ENCODE peak calls at places on chromosomes 5 and 9, in eight cellular contexts. One of them, this sample, is unnamed.

GRCh38 chr5:56357426-56357825 is 124.3 kb upstream of the ANKRD55 start:
- DNase-seq in Panc1: no peak
- DNase-seq in neuronal stem cell: no peak
- DNase-seq in HEK293T: no peak
- DNase-seq in omental fat pad: no peak
- DNase-seq in heart left ventricle: no peak
- DNase-seq in stimulated activated CD8-positive, alpha-beta memory T cell treated with anti-CD3 and anti-CD28 coated beads, Interleukin-4, amount 100 ng/mL, for 24 hours: no peak
- DNase-seq in cardiac fibroblast: no peak
- DNase-seq in this sample: no peak

GRCh38 chr5:156755421-156756087 is 94.5 kb upstream of the PPP1R2B start:
- DNase-seq in Panc1: no peak
- DNase-seq in neuronal stem cell: no peak
- DNase-seq in HEK293T: no peak
- DNase-seq in omental fat pad: no peak
- DNase-seq in heart left ventricle: no peak
- DNase-seq in stimulated activated CD8-positive, alpha-beta memory T cell treated with anti-CD3 and anti-CD28 coated beads, Interleukin-4, amount 100 ng/mL, for 24 hours: no peak
- DNase-seq in cardiac fibroblast: no peak
- DNase-seq in this sample: no peak

GRCh38 chr9:96875460-96876142 is 21.3 kb upstream of the ZNF782 start:
- DNase-seq in Panc1: peak
- DNase-seq in neuronal stem cell: peak
- DNase-seq in HEK293T: peak
- DNase-seq in omental fat pad: no peak
- DNase-seq in heart left ventricle: peak
- DNase-seq in stimulated activated CD8-positive, alpha-beta memory T cell treated with anti-CD3 and anti-CD28 coated beads, Interleukin-4, amount 100 ng/mL, for 24 hours: peak
- DNase-seq in cardiac fibroblast: peak
- DNase-seq in this sample: peak

GRCh38 chr9:135138078-135138855 is 50.8 kb downstream of the OLFM1 start:
- DNase-seq in Panc1: no peak
- DNase-seq in neuronal stem cell: no peak
- DNase-seq in HEK293T: no peak
- DNase-seq in omental fat pad: no peak
- DNase-seq in heart left ventricle: no peak
- DNase-seq in stimulated activated CD8-positive, alpha-beta memory T cell treated with anti-CD3 and anti-CD28 coated beads, Interleukin-4, amount 100 ng/mL, for 24 hours: no peak
- DNase-seq in cardiac fibroblast: no peak
- DNase-seq in this sample: no peak

GRCh38 chr9:111450114-111450513 is 34.1 kb downstream of the ECPAS start:
- DNase-seq in Panc1: no peak
- DNase-seq in neuronal stem cell: no peak
- DNase-seq in HEK293T: no peak
- DNase-seq in omental fat pad: no peak
- DNase-seq in heart left ventricle: no peak
- DNase-seq in stimulated activated CD8-positive, alpha-beta memory T cell treated with anti-CD3 and anti-CD28 coated beads, Interleukin-4, amount 100 ng/mL, for 24 hours: no peak
- DNase-seq in cardiac fibroblast: no peak
- DNase-seq in this sample: no peak

GRCh38 chr9:33136721-33137120 is 30.4 kb downstream of the B4GALT1 start:
- DNase-seq in Panc1: no peak
- DNase-seq in neuronal stem cell: no peak
- DNase-seq in HEK293T: no peak
- DNase-seq in omental fat pad: no peak
- DNase-seq in heart left ventricle: no peak
- DNase-seq in stimulated activated CD8-positive, alpha-beta memory T cell treated with anti-CD3 and anti-CD28 coated beads, Interleukin-4, amount 100 ng/mL, for 24 hours: no peak
- DNase-seq in cardiac fibroblast: no peak
- DNase-seq in this sample: no peak

GRCh38 chr5:134560698-134561097 is 35.2 kb downstream of the JADE2 start:
- DNase-seq in Panc1: no peak
- DNase-seq in neuronal stem cell: no peak
- DNase-seq in HEK293T: no peak
- DNase-seq in omental fat pad: no peak
- DNase-seq in heart left ventricle: no peak
- DNase-seq in stimulated activated CD8-positive, alpha-beta memory T cell treated with anti-CD3 and anti-CD28 coated beads, Interleukin-4, amount 100 ng/mL, for 24 hours: no peak
- DNase-seq in cardiac fibroblast: no peak
- DNase-seq in this sample: no peak

GRCh38 chr5:110377411-110378392 is 348.8 kb downstream of the TMEM232 start:
- DNase-seq in Panc1: no peak
- DNase-seq in neuronal stem cell: no peak
- DNase-seq in HEK293T: no peak
- DNase-seq in omental fat pad: no peak
- DNase-seq in heart left ventricle: no peak
- DNase-seq in stimulated activated CD8-positive, alpha-beta memory T cell treated with anti-CD3 and anti-CD28 coated beads, Interleukin-4, amount 100 ng/mL, for 24 hours: no peak
- DNase-seq in cardiac fibroblast: no peak
- DNase-seq in this sample: no peak

GRCh38 chr5:60638300-60638699 is 61.7 kb downstream of the DEPDC1B start:
- DNase-seq in Panc1: no peak
- DNase-seq in neuronal stem cell: no peak
- DNase-seq in HEK293T: no peak
- DNase-seq in omental fat pad: no peak
- DNase-seq in heart left ventricle: no peak
- DNase-seq in stimulated activated CD8-positive, alpha-beta memory T cell treated with anti-CD3 and anti-CD28 coated beads, Interleukin-4, amount 100 ng/mL, for 24 hours: no peak
- DNase-seq in cardiac fibroblast: no peak
- DNase-seq in this sample: no peak

GRCh38 chr5:171850354-171850947 is 64.8 kb downstream of the SMIM23 start:
- DNase-seq in Panc1: no peak
- DNase-seq in neuronal stem cell: peak
- DNase-seq in HEK293T: peak
- DNase-seq in omental fat pad: no peak
- DNase-seq in heart left ventricle: no peak
- DNase-seq in stimulated activated CD8-positive, alpha-beta memory T cell treated with anti-CD3 and anti-CD28 coated beads, Interleukin-4, amount 100 ng/mL, for 24 hours: no peak
- DNase-seq in cardiac fibroblast: peak
- DNase-seq in this sample: no peak

GRCh38 chr5:128494516-128494915 is 43.5 kb downstream of the FBN2 start:
- DNase-seq in Panc1: no peak
- DNase-seq in neuronal stem cell: no peak
- DNase-seq in HEK293T: peak
- DNase-seq in omental fat pad: no peak
- DNase-seq in heart left ventricle: no peak
- DNase-seq in stimulated activated CD8-positive, alpha-beta memory T cell treated with anti-CD3 and anti-CD28 coated beads, Interleukin-4, amount 100 ng/mL, for 24 hours: no peak
- DNase-seq in cardiac fibroblast: no peak
- DNase-seq in this sample: no peak

GRCh38 chr5:44538831-44539539 is 149.8 kb upstream of the FGF10 start:
- DNase-seq in Panc1: no peak
- DNase-seq in neuronal stem cell: no peak
- DNase-seq in HEK293T: no peak
- DNase-seq in omental fat pad: no peak
- DNase-seq in heart left ventricle: no peak
- DNase-seq in stimulated activated CD8-positive, alpha-beta memory T cell treated with anti-CD3 and anti-CD28 coated beads, Interleukin-4, amount 100 ng/mL, for 24 hours: no peak
- DNase-seq in cardiac fibroblast: no peak
- DNase-seq in this sample: no peak

GRCh38 chr5:63794296-63794695 is 167.9 kb downstream of the HTR1A start:
- DNase-seq in Panc1: no peak
- DNase-seq in neuronal stem cell: no peak
- DNase-seq in HEK293T: no peak
- DNase-seq in omental fat pad: no peak
- DNase-seq in heart left ventricle: no peak
- DNase-seq in stimulated activated CD8-positive, alpha-beta memory T cell treated with anti-CD3 and anti-CD28 coated beads, Interleukin-4, amount 100 ng/mL, for 24 hours: no peak
- DNase-seq in cardiac fibroblast: no peak
- DNase-seq in this sample: no peak

GRCh38 chr9:4137234-4137633 is 162.6 kb downstream of the GLIS3 start:
- DNase-seq in Panc1: peak
- DNase-seq in neuronal stem cell: no peak
- DNase-seq in HEK293T: no peak
- DNase-seq in omental fat pad: no peak
- DNase-seq in heart left ventricle: no peak
- DNase-seq in stimulated activated CD8-positive, alpha-beta memory T cell treated with anti-CD3 and anti-CD28 coated beads, Interleukin-4, amount 100 ng/mL, for 24 hours: no peak
- DNase-seq in cardiac fibroblast: peak
- DNase-seq in this sample: no peak

GRCh38 chr5:113574417-113574816 is 60.9 kb downstream of the YTHDC2 start:
- DNase-seq in Panc1: no peak
- DNase-seq in neuronal stem cell: no peak
- DNase-seq in HEK293T: no peak
- DNase-seq in omental fat pad: no peak
- DNase-seq in heart left ventricle: peak
- DNase-seq in stimulated activated CD8-positive, alpha-beta memory T cell treated with anti-CD3 and anti-CD28 coated beads, Interleukin-4, amount 100 ng/mL, for 24 hours: no peak
- DNase-seq in cardiac fibroblast: peak
- DNase-seq in this sample: no peak

This sample was measured in progenitor cell of endocrine pancreas.